ENCODE peak calls at places on chromosomes 5 and 9, in four cellular contexts. R is A549, S is K562, N is WTC11. F is an unnamed sample.

GRCh38 chr5:116068028-116068632 is 16.7 kb upstream of the COMMD10 start:
- DNase-seq in S (peak), R (peak), N (no peak), F (peak)

GRCh38 chr5:40483316-40483715 is 196.4 kb upstream of the PTGER4 start:
- DNase-seq in S (no peak), R (no peak), N (no peak), F (no peak)

GRCh38 chr5:123628860-123629544 is 117.0 kb downstream of the CSNK1G3 start:
- DNase-seq in S (no peak), R (no peak), N (no peak), F (no peak)

GRCh38 chr5:7789567-7789966 is 61.4 kb downstream of the CFAP90 start:
- DNase-seq in S (peak), N (no peak), R (no peak), F (no peak)

GRCh38 chr9:134838651-134839431 is 41.8 kb upstream of the FCN2 start:
- DNase-seq in S (no peak), N (no peak), R (no peak), F (no peak)

GRCh38 chr5:58459276-58459859 is 518 bp downstream of the PLK2 start:
- DNase-seq in N (peak), S (no peak), R (peak), F (peak)

GRCh38 chr9:99433555-99433954 is 211.5 kb downstream of the SEC61B start:
- DNase-seq in R (peak), S (peak), N (no peak), F (peak)

GRCh38 chr9:89021154-89021803 is 30.0 kb downstream of the S1PR3 start:
- DNase-seq in S (peak), N (no peak), R (peak), F (no peak)

GRCh38 chr9:27413507-27414214 is 110.4 kb upstream of the IFNK start:
- DNase-seq in N (no peak), S (no peak), R (no peak), F (no peak)

GRCh38 chr9:126805546-126806262 is 864 bp downstream of the ZBTB43 start:
- DNase-seq in S (peak), N (no peak), R (peak), F (peak)

GRCh38 chr5:82446765-82447164 is 168.6 kb upstream of the RPS23 start:
- DNase-seq in R (no peak), S (no peak), N (no peak), F (no peak)

GRCh38 chr5:91126888-91127287 is 256.2 kb downstream of the ARRDC3 start:
- DNase-seq in N (no peak), S (no peak), R (no peak), F (peak)

GRCh38 chr5:172596638-172597231 is 44.3 kb upstream of the NEURL1B start:
- DNase-seq in S (no peak), N (no peak), R (peak), F (no peak)

GRCh38 chr9:17171309-17172094 is 36.7 kb downstream of the CNTLN start:
- DNase-seq in R (no peak), N (no peak), S (no peak), F (peak)

GRCh38 chr9:124280176-124280691 is 22.5 kb downstream of the NEK6 start:
- DNase-seq in S (no peak), N (no peak), R (no peak), F (no peak)

GRCh38 chr5:54273715-54274114 is 36.7 kb downstream of the ARL15 start:
- DNase-seq in S (peak), N (no peak), R (no peak), F (peak)

GRCh38 chr5:145511351-145511750 is 323.8 kb downstream of the PRELID2 start:
- DNase-seq in R (no peak), N (no peak), S (no peak), F (no peak)

GRCh38 chr9:127867356-127868277 is 9.9 kb downstream of the AK1 start:
- DNase-seq in N (no peak), S (no peak), R (no peak), F (no peak)

GRCh38 chr5:143596500-143596820 is 193.0 kb upstream of the NR3C1 start:
- DNase-seq in S (no peak), R (no peak), N (no peak), F (no peak)

GRCh38 chr9:2126331-2126789 is 111.2 kb downstream of the SMARCA2 start:
- DNase-seq in R (no peak), N (no peak), S (no peak), F (no peak)

GRCh38 chr9:131919181-131919580 is 160.5 kb downstream of the MED27 start:
- DNase-seq in N (no peak), R (no peak), S (no peak), F (no peak)

GRCh38 chr5:150672884-150673275 is 11.8 kb downstream of the MYOZ3 start:
- DNase-seq in R (no peak), S (no peak), N (no peak), F (no peak)

GRCh38 chr9:122988919-122989614 is 44.4 kb upstream of the GPR21 start:
- DNase-seq in N (no peak), R (no peak), S (no peak), F (no peak)

GRCh38 chr9:69452110-69452780 is 127.2 kb downstream of the ENTREP1 start:
- DNase-seq in S (no peak), R (no peak), N (no peak), F (no peak)

GRCh38 chr5:154273028-154273617 is 82.6 kb downstream of the GALNT10 start:
- DNase-seq in R (peak), N (no peak), S (peak), F (no peak)

GRCh38 chr9:21688108-21689102 is 114.0 kb upstream of the MTAP start:
- DNase-seq in N (no peak), S (no peak), R (peak), F (no peak)

GRCh38 chr9:118595719-118596305 is 773.4 kb downstream of the BRINP1 start:
- DNase-seq in N (peak), S (no peak), R (peak), F (no peak)

GRCh38 chr5:10762776-10763500 is 1.9 kb upstream of the DAP start:
- DNase-seq in N (no peak), R (no peak), S (peak), F (no peak)

GRCh38 chr9:94135222-94135621 is 51.0 kb downstream of the PTPDC1 start:
- DNase-seq in N (no peak), R (no peak), S (no peak), F (no peak)

GRCh38 chr9:64015136-64015535 is 1269.9 kb downstream of the FOXD4L5 start:
- DNase-seq in S (no peak), N (no peak), R (no peak), F (no peak)

GRCh38 chr9:6929428-6929827 is 171.7 kb downstream of the KDM4C start:
- DNase-seq in S (no peak), R (no peak), N (no peak), F (no peak)

DNA sequence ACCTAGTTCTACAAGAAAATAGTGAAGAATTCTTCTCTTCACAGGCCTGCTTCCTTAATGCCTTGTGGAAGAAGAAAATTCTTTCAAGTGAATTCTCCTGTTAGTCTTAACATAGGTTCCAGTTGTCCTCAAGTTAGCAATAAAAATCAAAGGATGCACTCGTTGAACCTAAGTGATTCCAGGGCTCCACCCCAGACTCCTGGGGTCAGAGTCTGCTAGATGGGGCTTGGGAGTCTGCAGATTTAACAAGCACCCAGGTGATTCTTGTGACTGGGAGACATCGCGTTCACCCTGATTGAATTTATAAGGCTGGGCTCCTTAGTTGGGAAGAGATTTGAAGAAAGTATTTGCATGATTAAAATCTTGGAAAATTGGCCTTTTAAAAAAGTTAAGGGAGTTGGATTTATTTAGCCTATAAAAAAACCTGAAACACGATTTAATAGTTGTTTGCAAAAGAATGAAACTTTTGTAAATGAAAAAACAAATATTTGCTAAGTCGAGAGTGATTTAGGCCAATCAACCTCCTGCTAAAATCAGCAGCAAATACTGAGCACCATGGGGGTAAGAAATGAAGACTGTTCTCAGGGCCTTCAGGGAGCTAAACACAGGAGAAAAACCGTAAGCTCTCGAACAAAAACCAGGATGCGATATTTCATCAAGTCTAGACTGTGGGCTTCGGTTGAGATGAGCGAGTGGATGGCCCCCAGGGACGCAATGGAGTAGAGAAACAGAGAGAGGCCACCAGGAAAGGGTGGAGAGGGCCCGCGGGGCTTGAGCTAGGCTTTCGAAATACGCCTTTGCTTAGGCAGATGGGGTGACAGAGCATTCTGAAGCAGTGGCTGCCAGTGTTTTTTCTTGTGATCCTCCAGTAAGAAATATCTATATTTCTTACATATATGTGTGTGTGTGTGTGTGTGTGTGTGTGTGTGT is 86.9 kb upstream of the TTC23L start:
- DNase-seq in R (no peak), N (no peak), S (no peak), F (no peak)
- TF ChIP-seq NR3C1 in R (no peak), N (no peak), S (no peak), F (no peak)

DNA sequence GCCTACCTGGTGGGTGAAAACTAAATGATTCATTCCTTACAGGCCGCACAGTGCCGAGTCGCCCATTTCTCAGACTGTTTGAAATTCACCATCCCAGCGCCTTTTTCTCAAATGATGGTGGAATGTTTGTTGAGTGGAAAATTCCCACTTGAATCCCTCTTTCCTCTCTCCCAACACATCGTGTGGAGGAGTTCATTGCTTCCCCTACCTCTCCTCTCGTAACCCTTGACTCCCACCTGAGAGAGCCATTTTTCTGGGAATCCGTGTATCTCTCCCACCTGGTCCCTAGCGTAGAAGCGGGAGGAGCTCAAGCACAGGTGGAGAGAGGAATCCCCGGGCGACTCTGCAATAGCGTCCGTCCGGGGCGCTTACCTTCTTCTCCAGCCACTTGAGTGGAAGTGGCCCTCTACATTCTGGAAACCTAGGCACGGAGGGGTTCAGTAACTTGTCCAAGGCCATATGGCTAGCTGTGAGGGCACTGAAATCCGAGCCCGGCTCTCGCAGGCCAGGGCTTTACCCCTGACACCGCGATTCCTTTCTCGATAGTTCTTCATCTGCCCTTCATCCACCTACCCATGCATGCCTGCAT is 661 bp downstream of the OSMR start:
- DNase-seq in S (no peak), R (peak), N (peak), F (peak)
- TF ChIP-seq NR3C1 in S (no peak), R (no peak), N (no peak), F (no peak)

GRCh38 chr5:84536797-84537196 is 152.1 kb upstream of the EDIL3 start:
- DNase-seq in N (no peak), R (no peak), S (no peak), F (no peak)

GRCh38 chr5:84535281-84535680 is 150.6 kb upstream of the EDIL3 start:
- DNase-seq in N (no peak), S (no peak), R (no peak), F (no peak)
- TF ChIP-seq NR3C1 in N (no peak), S (no peak), R (no peak), F (no peak)

DNA sequence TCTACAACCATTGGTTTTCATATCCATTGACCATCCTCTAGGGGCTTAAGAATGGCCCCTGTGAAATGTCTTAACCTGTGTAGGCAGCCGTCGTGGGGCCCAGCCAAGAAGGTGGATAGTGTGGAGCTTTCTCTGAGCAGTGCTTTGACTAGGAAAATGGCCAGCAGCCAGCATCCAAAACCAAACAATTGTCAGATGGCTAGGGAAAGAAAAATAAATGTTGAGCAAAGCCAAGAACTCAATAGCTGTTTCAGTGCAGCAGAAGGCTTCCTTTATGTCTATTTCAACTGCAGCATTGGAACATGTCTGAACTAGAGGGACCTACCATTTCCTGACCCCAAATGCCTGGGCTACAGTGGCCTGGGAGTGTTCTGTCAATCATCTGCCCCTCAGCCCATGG is 375.0 kb downstream of the TLE4 start:
- DNase-seq in R (no peak), N (no peak), S (no peak), F (no peak)
- TF ChIP-seq NR3C1 in R (no peak), N (no peak), S (no peak), F (no peak)

GRCh38 chr5:176653401-176653800 is 6.1 kb downstream of the TSPAN17 start:
- DNase-seq in N (no peak), S (peak), R (no peak), F (no peak)
- TF ChIP-seq NR3C1 in N (no peak), S (no peak), R (no peak), F (no peak)

GRCh38 chr5:135450957-135451356 is 1.2 kb downstream of the TIFAB start:
- DNase-seq in N (no peak), R (no peak), S (no peak), F (no peak)

GRCh38 chr5:135448796-135449507 is 1.8 kb upstream of the DCANP1 start:
- DNase-seq in N (no peak), S (no peak), R (no peak), F (no peak)

GRCh38 chr5:135449608-135450007 is 2.5 kb upstream of the DCANP1 start:
- DNase-seq in N (no peak), S (no peak), R (no peak), F (no peak)

GRCh38 chr5:135451581-135452360 is at the start of gene TIFAB:
- DNase-seq in S (no peak), R (no peak), N (no peak), F (no peak)

DNA sequence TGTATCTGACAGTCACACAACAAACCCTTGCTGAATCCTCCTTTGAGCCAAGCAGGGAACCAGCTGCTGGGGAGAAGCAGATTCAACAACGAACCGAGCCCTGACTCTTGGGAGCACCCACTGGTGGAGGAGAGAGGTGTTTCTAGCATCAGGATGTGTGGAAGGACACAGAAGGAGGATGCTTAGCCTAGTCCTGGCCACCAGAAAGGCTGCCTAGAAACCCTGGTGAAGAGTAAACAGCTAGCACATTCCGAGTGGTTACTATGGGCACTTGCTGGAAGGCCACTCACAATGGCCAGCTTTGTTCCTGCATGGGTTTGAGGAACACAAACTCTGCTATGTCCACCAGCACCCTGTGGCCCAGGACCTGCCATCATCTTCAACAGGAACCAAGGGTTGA is 1.8 kb downstream of the TIFAB start:
- DNase-seq in R (no peak), N (no peak), S (no peak), F (peak)
- TF ChIP-seq NR3C1 in R (no peak), N (no peak), S (no peak), F (no peak)

DNA sequence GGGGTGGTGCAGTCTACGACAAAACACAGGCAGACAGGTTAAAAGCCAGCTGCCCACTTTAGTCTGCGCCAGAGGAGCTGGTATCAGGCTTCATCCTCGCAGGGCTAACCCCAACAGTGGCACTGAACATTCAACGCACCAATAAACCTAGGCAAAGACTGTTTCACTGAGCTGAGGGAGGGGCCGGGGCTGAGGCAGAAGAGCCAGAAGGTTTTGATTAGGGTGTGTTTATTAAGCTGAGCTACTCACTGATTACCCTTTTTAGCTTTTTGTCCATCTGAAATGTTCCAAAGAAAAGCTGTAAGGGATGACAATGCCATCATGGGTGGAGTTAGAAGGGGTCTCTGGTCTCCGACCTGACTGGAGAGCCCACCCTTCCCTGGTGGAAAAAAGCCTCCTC is 1.4 kb downstream of the ZMYND19 start:
- DNase-seq in N (no peak), S (no peak), R (no peak), F (no peak)
- TF ChIP-seq NR3C1 in N (no peak), S (no peak), R (no peak), F (no peak)

DNA sequence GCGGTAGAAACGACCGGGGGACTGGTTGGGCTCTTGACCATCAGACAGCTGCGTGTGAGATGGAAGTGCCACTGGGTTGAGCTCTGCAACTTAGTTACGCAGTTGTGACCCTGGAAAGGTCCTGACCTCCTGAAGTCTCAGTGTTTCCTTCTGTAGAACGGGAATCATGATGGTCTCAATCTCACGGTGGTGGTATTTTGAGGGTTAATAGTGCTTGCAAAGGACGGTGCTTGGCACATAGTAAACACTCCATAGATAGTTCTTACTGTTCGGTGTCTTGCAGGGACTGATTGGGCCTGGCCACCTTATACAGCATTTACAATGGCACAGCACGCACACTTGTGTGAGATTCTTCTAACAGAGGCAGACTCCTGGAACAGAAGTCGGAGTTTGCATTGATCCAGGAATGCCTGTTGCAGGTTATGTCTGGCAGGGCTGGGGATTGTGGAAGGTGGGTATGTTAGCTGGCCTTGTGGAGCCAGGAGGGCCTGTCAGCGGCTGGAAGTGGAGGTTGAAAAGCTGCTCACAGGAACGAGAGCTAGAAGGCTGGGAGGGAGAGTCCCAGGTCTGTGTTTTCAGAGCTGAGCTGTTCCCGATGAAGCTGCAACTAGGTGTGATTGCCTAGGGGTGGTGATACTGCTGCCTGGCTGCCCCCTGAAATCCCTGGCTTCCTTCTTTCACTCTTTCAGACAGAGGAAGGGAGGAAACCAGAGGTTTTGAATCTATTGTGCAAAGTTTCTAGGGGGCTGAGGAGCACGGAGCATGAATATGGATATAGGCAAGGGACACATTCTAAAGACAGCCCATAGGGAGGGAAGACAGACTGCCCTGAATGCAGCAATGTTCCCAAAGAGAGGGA is 1.0 kb upstream of the TXN start:
- DNase-seq in R (no peak), S (peak), N (no peak), F (peak)
- TF ChIP-seq NR3C1 in R (no peak), S (no peak), N (no peak), F (no peak)

GRCh38 chr9:111362526-111362925 is 32.5 kb upstream of the OR2K2 start:
- DNase-seq in R (no peak), S (no peak), N (no peak), F (no peak)
- TF ChIP-seq NR3C1 in R (no peak), S (no peak), N (no peak), F (no peak)

DNA sequence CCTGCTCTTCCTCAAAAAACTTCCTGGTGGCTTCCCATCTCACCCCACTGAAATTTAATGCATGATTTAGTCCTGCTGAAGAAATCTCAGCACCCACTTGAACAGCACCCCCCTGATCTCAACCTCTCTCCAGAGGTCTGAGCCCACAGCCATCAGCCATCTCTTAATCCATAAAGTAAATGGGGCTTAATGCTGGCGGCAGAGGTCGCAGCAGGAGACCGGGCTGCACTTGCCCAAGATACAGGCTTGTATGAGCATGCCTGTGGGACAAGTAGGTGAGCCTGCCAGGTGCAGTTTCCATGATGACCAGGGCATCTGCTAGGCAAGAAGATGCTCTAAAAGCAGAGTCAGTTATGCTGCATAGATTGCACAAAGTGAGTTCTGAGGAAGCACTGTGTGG is 52.4 kb upstream of the CTXN3 start:
- DNase-seq in S (no peak), R (no peak), N (no peak), F (no peak)
- TF ChIP-seq NR3C1 in S (no peak), R (no peak), N (no peak), F (no peak)